ENCODE peak calls at places on chromosomes 11 and 22, in six cellular contexts. One of them, this sample, is unnamed.
A peak's percentile ranks its signal among the peaks of the same experiment; 100 is the strongest.

GRCh38 chr11:129249351-129249750 is 57.2 kb upstream of the ARHGAP32 start:
- DNase-seq in K562: no peak
- DNase-seq in GM12891: no peak
- DNase-seq in HepG2: no peak
- DNase-seq in H1: no peak
- DNase-seq in GM12878: no peak
- DNase-seq in this sample: no peak

GRCh38 chr22:46731246-46732040 is 6.6 kb downstream of the CERK start:
- DNase-seq in K562: no peak
- DNase-seq in GM12891: no peak
- DNase-seq in HepG2: peak; percentile 78
- DNase-seq in H1: peak; percentile 55
- DNase-seq in GM12878: no peak
- DNase-seq in this sample: no peak

GRCh38 chr11:33006010-33006409 is 9.7 kb upstream of the DEPDC7 start:
- DNase-seq in K562: no peak
- DNase-seq in GM12891: no peak
- DNase-seq in HepG2: no peak
- DNase-seq in H1: no peak
- DNase-seq in GM12878: no peak
- DNase-seq in this sample: no peak

GRCh38 chr11:125903753-125904659 is at the start of gene DDX25:
- DNase-seq in K562: no peak
- DNase-seq in GM12891: no peak
- DNase-seq in HepG2: no peak
- DNase-seq in H1: peak; percentile 84
- DNase-seq in GM12878: no peak
- DNase-seq in this sample: no peak

GRCh38 chr11:35281169-35281591 is 138.2 kb downstream of the SLC1A2 start:
- DNase-seq in K562: no peak
- DNase-seq in GM12891: no peak
- DNase-seq in HepG2: no peak
- DNase-seq in H1: no peak
- DNase-seq in GM12878: no peak
- DNase-seq in this sample: no peak

GRCh38 chr22:30763815-30764686 is 69.4 kb downstream of the OSBP2 start:
- DNase-seq in K562: peak; percentile 49
- DNase-seq in GM12891: peak; percentile 42
- DNase-seq in HepG2: peak; percentile 70
- DNase-seq in H1: peak; percentile 61
- DNase-seq in GM12878: no peak
- DNase-seq in this sample: no peak

GRCh38 chr22:18068381-18068988 is 9.3 kb upstream of the PEX26 start:
- DNase-seq in K562: no peak
- DNase-seq in GM12891: no peak
- DNase-seq in HepG2: peak; percentile 55
- DNase-seq in H1: no peak
- DNase-seq in GM12878: no peak
- DNase-seq in this sample: no peak

GRCh38 chr22:46052331-46052771 is 75.4 kb upstream of the WNT7B start:
- DNase-seq in K562: no peak
- DNase-seq in GM12891: no peak
- DNase-seq in HepG2: no peak
- DNase-seq in H1: no peak
- DNase-seq in GM12878: no peak
- DNase-seq in this sample: no peak

GRCh38 chr11:134098566-134099184 is 29.8 kb downstream of the JAM3 start:
- DNase-seq in K562: no peak
- DNase-seq in GM12891: no peak
- DNase-seq in HepG2: peak; percentile 18
- DNase-seq in H1: no peak
- DNase-seq in GM12878: no peak
- DNase-seq in this sample: no peak

GRCh38 chr11:3820971-3821370 is 12.6 kb downstream of the PGAP2 start:
- DNase-seq in K562: no peak
- DNase-seq in GM12891: no peak
- DNase-seq in HepG2: no peak
- DNase-seq in H1: no peak
- DNase-seq in GM12878: no peak
- DNase-seq in this sample: no peak

GRCh38 chr11:96033054-96033453 is 109.1 kb upstream of the MTMR2 start:
- DNase-seq in K562: no peak
- DNase-seq in GM12891: no peak
- DNase-seq in HepG2: no peak
- DNase-seq in H1: no peak
- DNase-seq in GM12878: no peak
- DNase-seq in this sample: no peak

GRCh38 chr11:118789501-118790356 is 1.2 kb downstream of the DDX6 start:
- DNase-seq in K562: peak; percentile 38
- DNase-seq in GM12891: no peak
- DNase-seq in HepG2: no peak
- DNase-seq in H1: peak; percentile 49
- DNase-seq in GM12878: peak; percentile 19
- DNase-seq in this sample: no peak

GRCh38 chr11:106565326-106565725 is 452.9 kb downstream of the GUCY1A2 start:
- DNase-seq in K562: no peak
- DNase-seq in GM12891: no peak
- DNase-seq in HepG2: no peak
- DNase-seq in H1: no peak
- DNase-seq in GM12878: no peak
- DNase-seq in this sample: no peak

GRCh38 chr11:130383363-130384168 is 44.8 kb downstream of the ADAMTS8 start:
- DNase-seq in K562: no peak
- DNase-seq in GM12891: no peak
- DNase-seq in HepG2: peak; percentile 44
- DNase-seq in H1: peak; percentile 66
- DNase-seq in GM12878: no peak
- DNase-seq in this sample: no peak

DNA sequence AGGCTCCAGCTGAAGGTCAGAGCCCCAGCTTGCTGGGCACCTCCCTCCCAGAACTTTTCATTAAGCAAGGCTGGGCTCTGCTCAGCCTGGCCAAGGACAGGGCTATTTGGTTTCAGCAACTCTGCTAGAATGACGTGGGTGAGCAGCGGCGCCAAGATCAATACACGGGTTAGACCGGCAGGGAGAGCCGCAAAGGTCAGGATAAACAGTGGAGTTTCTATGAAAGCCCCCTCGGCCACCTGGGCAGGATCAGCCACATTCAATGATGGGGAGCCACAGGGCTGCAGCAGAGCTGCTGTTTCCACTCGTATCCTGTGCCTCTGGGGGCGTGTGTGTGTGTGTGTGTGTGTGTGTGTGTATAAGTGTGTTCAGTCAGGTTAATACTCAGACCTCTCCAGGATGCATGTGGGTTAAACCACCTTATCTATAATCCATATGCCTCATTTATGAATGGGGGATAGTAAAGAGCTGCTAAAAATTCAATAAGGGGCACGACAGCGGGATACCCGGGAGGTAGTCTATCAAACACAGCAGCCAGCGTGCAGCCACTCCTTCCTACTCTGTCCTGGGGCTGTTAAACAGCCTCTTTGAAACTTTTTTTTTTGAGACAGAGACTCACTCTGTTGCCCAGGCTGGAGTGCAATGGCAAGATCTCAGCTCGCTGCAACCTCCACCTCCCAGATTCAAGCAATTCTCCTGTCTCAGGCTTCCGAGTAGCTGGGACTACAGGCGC is 34.8 kb downstream of the MYH9 start:
- DNase-seq in K562: no peak
- DNase-seq in GM12891: no peak
- DNase-seq in HepG2: peak; percentile 92
- DNase-seq in H1: no peak
- DNase-seq in GM12878: no peak
- DNase-seq in this sample: no peak
- TF ChIP-seq POLR2AphosphoS5 in K562: no peak
- TF ChIP-seq POLR2AphosphoS5 in GM12891: no peak
- TF ChIP-seq POLR2AphosphoS5 in HepG2: peak; percentile 18
- TF ChIP-seq POLR2AphosphoS5 in H1: no peak
- TF ChIP-seq POLR2AphosphoS5 in GM12878: no peak
- TF ChIP-seq POLR2AphosphoS5 in this sample: no peak

GRCh38 chr11:79165908-79166307 is 274.9 kb downstream of the TENM4 start:
- DNase-seq in K562: no peak
- DNase-seq in GM12891: no peak
- DNase-seq in HepG2: no peak
- DNase-seq in H1: no peak
- DNase-seq in GM12878: no peak
- DNase-seq in this sample: no peak

GRCh38 chr11:79168530-79169110 is 272.2 kb downstream of the TENM4 start:
- DNase-seq in K562: no peak
- DNase-seq in GM12891: no peak
- DNase-seq in HepG2: no peak
- DNase-seq in H1: no peak
- DNase-seq in GM12878: no peak
- DNase-seq in this sample: no peak

GRCh38 chr11:79173615-79174014 is 267.2 kb downstream of the TENM4 start:
- DNase-seq in K562: no peak
- DNase-seq in GM12891: no peak
- DNase-seq in HepG2: no peak
- DNase-seq in H1: no peak
- DNase-seq in GM12878: no peak
- DNase-seq in this sample: no peak

GRCh38 chr11:79170289-79170688 is 270.5 kb downstream of the TENM4 start:
- DNase-seq in K562: no peak
- DNase-seq in GM12891: no peak
- DNase-seq in HepG2: no peak
- DNase-seq in H1: no peak
- DNase-seq in GM12878: no peak
- DNase-seq in this sample: no peak

GRCh38 chr11:79167510-79168188 is 273.2 kb downstream of the TENM4 start:
- DNase-seq in K562: no peak
- DNase-seq in GM12891: no peak
- DNase-seq in HepG2: no peak
- DNase-seq in H1: no peak
- DNase-seq in GM12878: no peak
- DNase-seq in this sample: no peak
- TF ChIP-seq TAF1 in K562: no peak
- TF ChIP-seq TAF1 in GM12891: no peak
- TF ChIP-seq TAF1 in HepG2: no peak
- TF ChIP-seq TAF1 in H1: no peak
- TF ChIP-seq TAF1 in GM12878: no peak
- TF ChIP-seq TAF1 in this sample: no peak

GRCh38 chr11:67646535-67647336 is 3.8 kb downstream of the ACY3 start:
- DNase-seq in K562: no peak
- DNase-seq in GM12891: no peak
- DNase-seq in HepG2: no peak
- DNase-seq in H1: no peak
- DNase-seq in GM12878: peak; percentile 70
- DNase-seq in this sample: peak; percentile 49
- TF ChIP-seq POLR2A in K562: no peak
- TF ChIP-seq POLR2A in GM12891: no peak
- TF ChIP-seq POLR2A in HepG2: no peak
- TF ChIP-seq POLR2A in H1: no peak
- TF ChIP-seq POLR2A in GM12878: no peak
- TF ChIP-seq POLR2A in this sample: no peak

DNA sequence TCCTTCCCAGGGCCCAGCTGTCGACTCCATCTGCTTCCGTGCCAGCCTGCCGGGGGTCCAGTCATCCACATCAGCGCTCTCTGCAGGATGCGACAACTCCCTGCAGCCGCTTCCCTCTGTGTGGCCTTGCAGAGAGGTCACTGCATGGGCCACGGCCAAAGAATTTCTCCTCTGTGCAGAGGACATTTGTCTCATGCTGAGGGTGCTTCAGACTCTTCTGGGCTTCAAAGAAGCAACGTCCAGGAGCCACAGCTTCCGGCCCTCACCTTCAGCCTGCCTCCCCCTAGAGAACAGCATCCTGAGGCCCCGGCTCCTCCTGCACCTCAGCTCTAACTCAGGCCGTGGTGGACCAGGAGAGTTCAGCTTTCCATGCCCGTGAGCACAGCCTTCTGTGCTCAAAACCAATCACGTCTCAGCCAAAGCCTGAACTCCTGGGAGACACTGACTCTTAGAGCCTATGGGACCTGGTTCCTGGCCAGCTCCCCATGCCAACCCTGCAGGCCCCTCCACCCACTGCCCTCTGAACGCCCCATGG is 258.9 kb downstream of the BRD1 start:
- DNase-seq in K562: no peak
- DNase-seq in GM12891: no peak
- DNase-seq in HepG2: no peak
- DNase-seq in H1: peak; percentile 48
- DNase-seq in GM12878: no peak
- DNase-seq in this sample: no peak
- TF ChIP-seq POLR2AphosphoS5 in K562: no peak
- TF ChIP-seq POLR2AphosphoS5 in GM12891: no peak
- TF ChIP-seq POLR2AphosphoS5 in HepG2: no peak
- TF ChIP-seq POLR2AphosphoS5 in H1: no peak
- TF ChIP-seq POLR2AphosphoS5 in GM12878: no peak
- TF ChIP-seq POLR2AphosphoS5 in this sample: no peak

DNA sequence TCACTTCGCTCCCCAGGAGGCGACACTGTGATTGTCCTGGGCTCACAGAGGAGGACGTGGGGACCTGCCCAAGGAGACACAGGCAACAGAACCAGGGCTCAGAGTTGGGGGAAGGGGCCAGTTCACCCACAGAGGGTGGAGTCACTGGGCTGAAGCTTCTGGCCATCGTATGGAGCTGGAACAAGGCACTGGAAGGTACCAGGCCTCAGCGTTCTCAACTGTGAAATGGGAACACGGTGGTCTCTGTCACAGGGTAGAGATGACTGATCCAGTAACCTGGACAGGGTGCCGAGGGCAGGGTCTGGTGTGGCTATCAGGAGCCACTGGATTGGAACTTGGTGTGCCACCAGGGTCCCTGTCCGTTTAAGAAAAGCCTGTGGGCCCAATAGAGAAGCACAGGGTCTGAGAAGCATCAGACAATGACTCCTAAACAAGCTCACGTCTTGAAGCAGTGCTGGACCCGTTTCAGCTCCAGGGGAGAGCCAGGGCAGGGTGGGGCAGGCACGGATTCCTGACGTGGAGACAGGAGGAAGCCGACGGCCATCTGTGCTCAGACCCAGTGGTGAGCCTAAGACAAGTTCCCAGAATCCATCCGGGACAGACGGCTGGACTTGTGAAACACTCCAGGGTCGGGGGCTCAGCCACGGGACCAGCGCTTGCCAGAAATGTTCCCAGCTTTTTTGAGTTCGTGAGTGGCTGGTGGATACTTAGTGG is 25.0 kb upstream of the KCNQ1OT1 start:
- DNase-seq in K562: no peak
- DNase-seq in GM12891: no peak
- DNase-seq in HepG2: no peak
- DNase-seq in H1: no peak
- DNase-seq in GM12878: no peak
- DNase-seq in this sample: no peak
- TF ChIP-seq TAF1 in K562: no peak
- TF ChIP-seq TAF1 in GM12891: no peak
- TF ChIP-seq TAF1 in HepG2: no peak
- TF ChIP-seq TAF1 in H1: no peak
- TF ChIP-seq TAF1 in GM12878: no peak
- TF ChIP-seq TAF1 in this sample: no peak

This sample was measured in GM12892.